ENCODE peak calls at places on chromosomes 7 and 10, in six cellular contexts. M is H54; U is stimulated activated CD4-positive, alpha-beta T cell treated with anti-CD3 and anti-CD28 coated beads, Interleukin-2, amount 100 ng/mL, for 48 hours; P is Caki2; F is M059J; S is naive thymus-derived CD8-positive, alpha-beta T cell. R is an unnamed sample.
A peak's percentile ranks its signal among the peaks of the same experiment; 100 is the strongest.

GRCh38 chr10:48608279-48608681 is 3.4 kb upstream of the ARHGAP22 start:
- DNase-seq in M (peak; percentile 51), U (peak; percentile 22), P (peak; percentile 51), F (peak; percentile 72), S (peak; percentile 11), R (no peak)

GRCh38 chr10:63553031-63553430 is 31.8 kb downstream of the REEP3 start:
- DNase-seq in M (no peak), U (no peak), P (peak; percentile 34), F (peak; percentile 84), S (no peak), R (no peak)

GRCh38 chr7:101216001-101216859 is 1.2 kb downstream of the PLOD3 start:
- DNase-seq in M (no peak), U (no peak), P (no peak), F (no peak), S (no peak), R (no peak)

GRCh38 chr10:95480102-95480900 is 80.9 kb downstream of the SORBS1 start:
- DNase-seq in M (no peak), U (no peak), P (no peak), F (peak; percentile 18), S (no peak), R (peak; percentile 61)

GRCh38 chr7:29350351-29350750 is 155.8 kb downstream of the CHN2 start:
- DNase-seq in M (no peak), U (no peak), P (peak; percentile 38), F (no peak), S (no peak), R (no peak)

GRCh38 chr7:44065431-44066110 is at the start of gene PGAM2:
- DNase-seq in M (no peak), U (no peak), P (no peak), F (peak; percentile 60), S (no peak), R (peak; percentile 93)

GRCh38 chr7:3399858-3400257 is 98.8 kb downstream of the SDK1 start:
- DNase-seq in M (no peak), U (no peak), P (no peak), F (peak; percentile 28), S (no peak), R (no peak)

GRCh38 chr10:43058716-43059335 is 18.0 kb upstream of the RET start:
- DNase-seq in M (no peak), U (no peak), P (no peak), F (no peak), S (no peak), R (no peak)

GRCh38 chr7:137626469-137627067 is 220.2 kb downstream of the DGKI start:
- DNase-seq in M (peak; percentile 26), U (peak; percentile 25), P (no peak), F (peak; percentile 66), S (no peak), R (peak; percentile 33)

GRCh38 chr10:119425102-119425880 is 117.2 kb downstream of the RGS10 start:
- DNase-seq in M (no peak), U (no peak), P (no peak), F (no peak), S (no peak), R (no peak)

GRCh38 chr7:127937066-127937680 is 94.1 kb downstream of the LRRC4 start:
- DNase-seq in M (no peak), U (no peak), P (no peak), F (no peak), S (no peak), R (no peak)

GRCh38 chr10:2731940-2732339 is 335.4 kb upstream of the PFKP start:
- DNase-seq in M (no peak), U (no peak), P (no peak), F (no peak), S (no peak), R (no peak)

GRCh38 chr10:63166742-63167258 is 33.7 kb downstream of the NRBF2 start:
- DNase-seq in M (no peak), U (no peak), P (peak; percentile 65), F (peak; percentile 80), S (no peak), R (no peak)

GRCh38 chr10:116096501-116096900 is 176.5 kb downstream of the GFRA1 start:
- DNase-seq in M (no peak), U (no peak), P (no peak), F (no peak), S (no peak), R (no peak)

GRCh38 chr10:43284341-43284910 is 17.6 kb upstream of the RASGEF1A start:
- DNase-seq in M (no peak), U (no peak), P (peak; percentile 30), F (peak; percentile 29), S (no peak), R (no peak)

GRCh38 chr10:57579926-57580325 is 687.8 kb downstream of the IPMK start:
- DNase-seq in M (peak; percentile 2), U (no peak), P (peak; percentile 48), F (peak; percentile 24), S (no peak), R (no peak)

GRCh38 chr10:11831520-11831951 is 8.4 kb downstream of the PROSER2 start:
- DNase-seq in M (no peak), U (no peak), P (no peak), F (no peak), S (no peak), R (no peak)

GRCh38 chr7:15461576-15461975 is 100.2 kb downstream of the AGMO start:
- DNase-seq in M (peak; percentile 12), U (no peak), P (no peak), F (peak; percentile 59), S (no peak), R (no peak)

GRCh38 chr7:11261470-11261869 is 287.8 kb downstream of the PHF14 start:
- DNase-seq in M (no peak), U (no peak), P (peak; percentile 66), F (peak; percentile 87), S (no peak), R (no peak)

GRCh38 chr10:116787893-116788665 is 45.7 kb upstream of the HSPA12A start:
- DNase-seq in M (peak; percentile 36), U (peak; percentile 78), P (peak; percentile 65), F (peak; percentile 48), S (peak; percentile 73), R (peak; percentile 79)

GRCh38 chr7:129569811-129570215 is 41.7 kb upstream of the NRF1 start:
- DNase-seq in M (peak; percentile 72), U (no peak), P (peak; percentile 82), F (peak; percentile 98), S (no peak), R (no peak)

GRCh38 chr10:124998624-124999291 is 56.8 kb downstream of the ZRANB1 start:
- DNase-seq in M (no peak), U (no peak), P (no peak), F (no peak), S (no peak), R (peak; percentile 39)

GRCh38 chr7:26990268-26990667 is 105.5 kb downstream of the HOXA1 start:
- DNase-seq in M (no peak), U (no peak), P (no peak), F (no peak), S (no peak), R (no peak)

GRCh38 chr10:29158066-29158465 is 130.8 kb upstream of the LYZL1 start:
- DNase-seq in M (no peak), U (no peak), P (no peak), F (no peak), S (no peak), R (no peak)

GRCh38 chr7:46603296-46603701 is 682.2 kb upstream of the IGFBP3 start:
- DNase-seq in M (no peak), U (no peak), P (no peak), F (no peak), S (no peak), R (peak; percentile 40)

GRCh38 chr7:47254081-47255006 is 327.6 kb downstream of the TNS3 start:
- DNase-seq in M (peak; percentile 92), U (peak; percentile 58), P (peak; percentile 63), F (peak; percentile 80), S (peak; percentile 52), R (peak; percentile 91)

GRCh38 chr10:129963076-129963830 is 821 bp downstream of the EBF3 start:
- DNase-seq in M (no peak), U (no peak), P (no peak), F (no peak), S (no peak), R (peak; percentile 49)

GRCh38 chr7:107920048-107920772 is 29.2 kb downstream of the DLD start:
- DNase-seq in M (no peak), U (no peak), P (no peak), F (peak; percentile 30), S (no peak), R (no peak)

GRCh38 chr10:23994459-23995046 is 214.4 kb upstream of the KIAA1217 start:
- DNase-seq in M (peak; percentile 10), U (peak; percentile 46), P (peak; percentile 19), F (peak; percentile 26), S (no peak), R (peak; percentile 64)

GRCh38 chr10:122199070-122199469 is 72.0 kb upstream of the BTBD16 start:
- DNase-seq in M (no peak), U (no peak), P (no peak), F (no peak), S (no peak), R (peak; percentile 32)

GRCh38 chr10:126422561-126422960 is 34.3 kb upstream of the ADAM12 start:
- DNase-seq in M (no peak), U (no peak), P (no peak), F (peak; percentile 86), S (no peak), R (no peak)